ENCODE peak calls at places on chromosomes 6 and 20, in seven cellular contexts. One of them, this sample, is unnamed.

GRCh38 chr6:35096129-35096852 is 44.8 kb downstream of the TCP11 start:
- DNase-seq in GM23338: no peak
- DNase-seq in Panc1: peak
- DNase-seq in SK-N-SH: peak
- DNase-seq in HCT116: peak
- DNase-seq in GM12878: no peak
- DNase-seq in HepG2: peak
- DNase-seq in this sample: no peak

GRCh38 chr20:33673411-33674293 is 576 bp downstream of the NECAB3 start:
- DNase-seq in GM23338: no peak
- DNase-seq in Panc1: no peak
- DNase-seq in SK-N-SH: peak
- DNase-seq in HCT116: no peak
- DNase-seq in GM12878: no peak
- DNase-seq in HepG2: no peak
- DNase-seq in this sample: no peak

GRCh38 chr6:158338311-158339112 is 26.2 kb downstream of the TULP4 start:
- DNase-seq in GM23338: peak
- DNase-seq in Panc1: no peak
- DNase-seq in SK-N-SH: no peak
- DNase-seq in HCT116: no peak
- DNase-seq in GM12878: no peak
- DNase-seq in HepG2: peak
- DNase-seq in this sample: no peak

GRCh38 chr6:111011360-111012142 is 29.7 kb downstream of the RPF2 start:
- DNase-seq in GM23338: peak
- DNase-seq in Panc1: peak
- DNase-seq in SK-N-SH: peak
- DNase-seq in HCT116: peak
- DNase-seq in GM12878: peak
- DNase-seq in HepG2: peak
- DNase-seq in this sample: no peak

GRCh38 chr20:63004607-63005211 is 2.1 kb downstream of the BHLHE23 start:
- DNase-seq in GM23338: no peak
- DNase-seq in Panc1: no peak
- DNase-seq in SK-N-SH: no peak
- DNase-seq in HCT116: no peak
- DNase-seq in GM12878: no peak
- DNase-seq in HepG2: no peak
- DNase-seq in this sample: no peak

GRCh38 chr6:125781307-125781868 is 9.4 kb upstream of the NCOA7 start:
- DNase-seq in GM23338: peak
- DNase-seq in Panc1: no peak
- DNase-seq in SK-N-SH: peak
- DNase-seq in HCT116: no peak
- DNase-seq in GM12878: no peak
- DNase-seq in HepG2: no peak
- DNase-seq in this sample: no peak

GRCh38 chr6:38489951-38490350 is 149.8 kb downstream of the BTBD9 start:
- DNase-seq in GM23338: no peak
- DNase-seq in Panc1: no peak
- DNase-seq in SK-N-SH: no peak
- DNase-seq in HCT116: no peak
- DNase-seq in GM12878: no peak
- DNase-seq in HepG2: no peak
- DNase-seq in this sample: no peak

GRCh38 chr20:53899351-53900167 is 170.8 kb downstream of the BCAS1 start:
- DNase-seq in GM23338: no peak
- DNase-seq in Panc1: peak
- DNase-seq in SK-N-SH: peak
- DNase-seq in HCT116: no peak
- DNase-seq in GM12878: peak
- DNase-seq in HepG2: no peak
- DNase-seq in this sample: no peak

GRCh38 chr6:149334682-149335160 is 17.2 kb downstream of the TAB2 start:
- DNase-seq in GM23338: peak
- DNase-seq in Panc1: no peak
- DNase-seq in SK-N-SH: no peak
- DNase-seq in HCT116: peak
- DNase-seq in GM12878: no peak
- DNase-seq in HepG2: no peak
- DNase-seq in this sample: no peak

GRCh38 chr6:55925292-55925691 is 49.9 kb upstream of the BMP5 start:
- DNase-seq in GM23338: no peak
- DNase-seq in Panc1: peak
- DNase-seq in SK-N-SH: no peak
- DNase-seq in HCT116: peak
- DNase-seq in GM12878: no peak
- DNase-seq in HepG2: no peak
- DNase-seq in this sample: no peak

GRCh38 chr6:134410531-134410930 is 92.6 kb upstream of the SGK1 start:
- DNase-seq in GM23338: no peak
- DNase-seq in Panc1: no peak
- DNase-seq in SK-N-SH: no peak
- DNase-seq in HCT116: no peak
- DNase-seq in GM12878: no peak
- DNase-seq in HepG2: no peak
- DNase-seq in this sample: no peak

GRCh38 chr6:157748839-157749571 is 74.0 kb upstream of the SNX9 start:
- DNase-seq in GM23338: no peak
- DNase-seq in Panc1: no peak
- DNase-seq in SK-N-SH: no peak
- DNase-seq in HCT116: no peak
- DNase-seq in GM12878: no peak
- DNase-seq in HepG2: no peak
- DNase-seq in this sample: no peak

GRCh38 chr6:169976301-169977081 is 225.1 kb downstream of the ERMARD start:
- DNase-seq in GM23338: no peak
- DNase-seq in Panc1: no peak
- DNase-seq in SK-N-SH: no peak
- DNase-seq in HCT116: no peak
- DNase-seq in GM12878: no peak
- DNase-seq in HepG2: no peak
- DNase-seq in this sample: no peak

GRCh38 chr6:28589234-28589951 is 63.7 kb downstream of the GPX5 start:
- DNase-seq in GM23338: peak
- DNase-seq in Panc1: peak
- DNase-seq in SK-N-SH: peak
- DNase-seq in HCT116: peak
- DNase-seq in GM12878: peak
- DNase-seq in HepG2: peak
- DNase-seq in this sample: no peak

GRCh38 chr6:102798631-102799030 is 1405.1 kb downstream of the GRIK2 start:
- DNase-seq in GM23338: peak
- DNase-seq in Panc1: no peak
- DNase-seq in SK-N-SH: no peak
- DNase-seq in HCT116: no peak
- DNase-seq in GM12878: no peak
- DNase-seq in HepG2: no peak
- DNase-seq in this sample: no peak

GRCh38 chr6:167550936-167551633 is 226.2 kb downstream of the TTLL2 start:
- DNase-seq in GM23338: no peak
- DNase-seq in Panc1: no peak
- DNase-seq in SK-N-SH: no peak
- DNase-seq in HCT116: no peak
- DNase-seq in GM12878: no peak
- DNase-seq in HepG2: no peak
- DNase-seq in this sample: no peak

GRCh38 chr20:41627611-41628244 is 9.6 kb upstream of the CHD6 start:
- DNase-seq in GM23338: no peak
- DNase-seq in Panc1: no peak
- DNase-seq in SK-N-SH: no peak
- DNase-seq in HCT116: no peak
- DNase-seq in GM12878: no peak
- DNase-seq in HepG2: no peak
- DNase-seq in this sample: no peak

GRCh38 chr20:18443841-18444240 is 23.0 kb downstream of the DZANK1 start:
- DNase-seq in GM23338: no peak
- DNase-seq in Panc1: no peak
- DNase-seq in SK-N-SH: peak
- DNase-seq in HCT116: no peak
- DNase-seq in GM12878: no peak
- DNase-seq in HepG2: no peak
- DNase-seq in this sample: no peak

GRCh38 chr6:144131248-144131709 is 19.0 kb upstream of the STX11 start:
- DNase-seq in GM23338: no peak
- DNase-seq in Panc1: peak
- DNase-seq in SK-N-SH: no peak
- DNase-seq in HCT116: peak
- DNase-seq in GM12878: no peak
- DNase-seq in HepG2: no peak
- DNase-seq in this sample: no peak

GRCh38 chr6:147699637-147700036 is 191.1 kb downstream of the SAMD5 start:
- DNase-seq in GM23338: no peak
- DNase-seq in Panc1: no peak
- DNase-seq in SK-N-SH: no peak
- DNase-seq in HCT116: peak
- DNase-seq in GM12878: no peak
- DNase-seq in HepG2: no peak
- DNase-seq in this sample: no peak

GRCh38 chr20:25042531-25043498 is 15.1 kb downstream of the ACSS1 start:
- DNase-seq in GM23338: no peak
- DNase-seq in Panc1: no peak
- DNase-seq in SK-N-SH: peak
- DNase-seq in HCT116: no peak
- DNase-seq in GM12878: peak
- DNase-seq in HepG2: no peak
- DNase-seq in this sample: peak

GRCh38 chr20:3093861-3094361 is 9.4 kb upstream of the AVP start:
- DNase-seq in GM23338: no peak
- DNase-seq in Panc1: no peak
- DNase-seq in SK-N-SH: no peak
- DNase-seq in HCT116: no peak
- DNase-seq in GM12878: no peak
- DNase-seq in HepG2: no peak
- DNase-seq in this sample: peak

GRCh38 chr6:3457710-3458605 is 1.1 kb upstream of the SLC22A23 start:
- DNase-seq in GM23338: peak
- DNase-seq in Panc1: no peak
- DNase-seq in SK-N-SH: peak
- DNase-seq in HCT116: peak
- DNase-seq in GM12878: no peak
- DNase-seq in HepG2: peak
- DNase-seq in this sample: no peak

DNA sequence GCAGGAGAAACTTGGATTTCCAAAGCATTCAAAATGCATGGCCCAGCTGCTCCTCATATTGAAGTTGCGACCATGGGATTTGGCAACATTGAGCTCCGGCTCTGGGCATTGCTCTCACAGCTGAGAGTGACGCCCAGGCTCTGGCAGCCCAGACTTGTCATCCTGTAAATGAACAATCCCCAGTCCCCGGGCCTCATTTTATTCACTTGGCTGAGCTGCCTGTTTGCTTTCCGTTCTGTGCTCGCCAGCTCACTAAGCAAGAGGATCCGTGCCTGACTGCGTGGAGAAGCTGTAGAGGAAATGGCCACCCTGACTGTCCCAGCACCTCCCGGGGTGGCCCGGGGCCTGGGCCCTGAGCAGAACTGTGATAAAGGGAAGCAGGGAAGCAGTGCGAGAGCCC is 119.5 kb upstream of the CD93 start:
- DNase-seq in GM23338: peak
- DNase-seq in Panc1: no peak
- DNase-seq in SK-N-SH: no peak
- DNase-seq in HCT116: no peak
- DNase-seq in GM12878: no peak
- DNase-seq in HepG2: no peak
- DNase-seq in this sample: no peak
- TF ChIP-seq POLR2AphosphoS5 in GM23338: no peak
- TF ChIP-seq POLR2AphosphoS5 in Panc1: no peak
- TF ChIP-seq POLR2AphosphoS5 in SK-N-SH: no peak
- TF ChIP-seq POLR2AphosphoS5 in HCT116: no peak
- TF ChIP-seq POLR2AphosphoS5 in GM12878: no peak
- TF ChIP-seq POLR2AphosphoS5 in HepG2: no peak
- TF ChIP-seq POLR2AphosphoS5 in this sample: no peak

DNA sequence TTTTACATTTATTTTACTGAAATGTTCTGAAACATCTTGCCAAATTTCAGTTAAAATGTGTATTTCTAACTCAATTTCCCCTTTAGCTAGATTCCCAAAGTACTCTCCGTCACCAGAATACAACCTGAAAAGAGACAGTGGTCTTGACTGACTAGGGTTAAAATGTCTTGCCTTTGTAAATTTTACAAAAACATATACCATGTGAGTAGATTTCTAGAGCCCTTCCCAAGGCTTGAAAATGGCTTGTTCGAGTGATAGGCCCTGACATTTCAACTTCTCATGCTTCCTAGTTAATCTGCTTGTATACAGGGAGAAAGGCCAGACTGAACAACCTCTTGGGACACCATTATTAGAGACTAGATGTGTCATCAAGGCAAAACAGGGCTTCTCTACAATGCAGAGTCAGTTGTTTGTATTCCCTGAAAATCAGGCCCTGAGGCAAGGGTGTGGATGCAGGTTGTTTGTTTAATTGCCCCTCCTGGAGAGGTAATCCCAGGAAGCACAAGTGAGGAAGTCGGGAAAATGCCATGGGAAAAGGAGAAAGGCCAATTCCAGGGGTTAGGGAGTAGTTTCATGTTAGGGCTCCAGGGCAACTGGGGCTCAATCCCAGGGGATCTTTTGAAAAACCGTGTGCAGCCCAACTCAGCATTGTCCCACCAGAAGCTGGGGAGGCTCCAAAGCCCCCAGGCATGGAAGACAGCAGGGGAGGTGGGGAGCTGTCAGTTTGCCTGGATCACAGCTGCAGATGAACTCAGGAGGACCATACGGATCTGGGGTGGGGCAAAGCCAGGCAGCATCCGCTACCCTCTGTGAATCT is 11.6 kb upstream of the TFB1M start:
- DNase-seq in GM23338: peak
- DNase-seq in Panc1: no peak
- DNase-seq in SK-N-SH: no peak
- DNase-seq in HCT116: no peak
- DNase-seq in GM12878: no peak
- DNase-seq in HepG2: peak
- DNase-seq in this sample: no peak
- TF ChIP-seq REST in GM23338: no peak
- TF ChIP-seq REST in Panc1: no peak
- TF ChIP-seq REST in SK-N-SH: no peak
- TF ChIP-seq REST in HCT116: no peak
- TF ChIP-seq REST in GM12878: no peak
- TF ChIP-seq REST in HepG2: no peak
- TF ChIP-seq REST in this sample: no peak

GRCh38 chr20:7399114-7399513 is 541.1 kb downstream of the HAO1 start:
- DNase-seq in GM23338: no peak
- DNase-seq in Panc1: no peak
- DNase-seq in SK-N-SH: no peak
- DNase-seq in HCT116: no peak
- DNase-seq in GM12878: no peak
- DNase-seq in HepG2: no peak
- DNase-seq in this sample: no peak
- TF ChIP-seq POLR2AphosphoS5 in GM23338: no peak
- TF ChIP-seq POLR2AphosphoS5 in Panc1: no peak
- TF ChIP-seq POLR2AphosphoS5 in SK-N-SH: no peak
- TF ChIP-seq POLR2AphosphoS5 in HCT116: no peak
- TF ChIP-seq POLR2AphosphoS5 in GM12878: no peak
- TF ChIP-seq POLR2AphosphoS5 in HepG2: no peak
- TF ChIP-seq POLR2AphosphoS5 in this sample: no peak

DNA sequence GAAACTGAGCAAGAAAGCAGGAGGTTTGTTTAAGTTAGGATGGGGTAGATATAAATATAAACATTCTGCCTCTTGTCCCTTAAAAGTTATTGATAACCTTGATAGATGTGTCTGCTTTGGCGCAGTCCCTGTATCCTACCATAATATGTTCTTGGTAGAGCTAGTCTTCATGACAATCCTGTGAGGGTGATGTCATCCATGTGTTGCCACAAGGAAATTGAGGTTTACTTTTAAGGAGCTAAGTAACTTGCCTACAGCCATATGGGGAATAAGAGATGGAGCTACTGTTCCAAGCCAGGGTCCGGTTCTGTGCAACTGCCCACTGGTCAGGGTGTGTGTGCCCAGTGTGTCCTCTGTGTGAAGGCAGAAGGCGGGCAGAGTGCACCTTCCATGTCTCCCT is 78.5 kb downstream of the SSR1 start:
- DNase-seq in GM23338: no peak
- DNase-seq in Panc1: no peak
- DNase-seq in SK-N-SH: no peak
- DNase-seq in HCT116: no peak
- DNase-seq in GM12878: no peak
- DNase-seq in HepG2: no peak
- DNase-seq in this sample: no peak
- TF ChIP-seq REST in GM23338: no peak
- TF ChIP-seq REST in Panc1: no peak
- TF ChIP-seq REST in SK-N-SH: no peak
- TF ChIP-seq REST in HCT116: no peak
- TF ChIP-seq REST in GM12878: no peak
- TF ChIP-seq REST in HepG2: no peak
- TF ChIP-seq REST in this sample: no peak